ENCODE peak calls at places on chromosome 2, in seven cellular contexts. One of them, this sample, is unnamed.

GRCh38 chr2:43005211-43005974 is 213.0 kb upstream of the HAAO start:
- DNase-seq in DMS79 treated with DMSO at 0.1 percent for 48 hours: no peak
- DNase-seq in stimulated activated CD8-positive, alpha-beta memory T cell treated with anti-CD3 and anti-CD28 coated beads, Interleukin-4, amount 100 ng/mL, for 24 hours: no peak
- DNase-seq in GDM1: no peak
- DNase-seq in hypothalamus: peak
- DNase-seq in RKO: no peak
- DNase-seq in CD4-positive, CD25-positive, alpha-beta regulatory T cell: no peak
- DNase-seq in this sample: no peak

GRCh38 chr2:54213082-54213481 is 42.9 kb downstream of the TSPYL6 start:
- DNase-seq in CD4-positive, CD25-positive, alpha-beta regulatory T cell: no peak
- DNase-seq in GDM1: no peak
- DNase-seq in stimulated activated CD8-positive, alpha-beta memory T cell treated with anti-CD3 and anti-CD28 coated beads, Interleukin-4, amount 100 ng/mL, for 24 hours: no peak
- DNase-seq in hypothalamus: no peak
- DNase-seq in RKO: no peak
- DNase-seq in DMS79 treated with DMSO at 0.1 percent for 48 hours: no peak
- DNase-seq in this sample: no peak

GRCh38 chr2:218370410-218371063 is 11.5 kb upstream of the SLC11A1 start:
- DNase-seq in DMS79 treated with DMSO at 0.1 percent for 48 hours: no peak
- DNase-seq in GDM1: no peak
- DNase-seq in hypothalamus: no peak
- DNase-seq in CD4-positive, CD25-positive, alpha-beta regulatory T cell: no peak
- DNase-seq in stimulated activated CD8-positive, alpha-beta memory T cell treated with anti-CD3 and anti-CD28 coated beads, Interleukin-4, amount 100 ng/mL, for 24 hours: no peak
- DNase-seq in RKO: no peak
- DNase-seq in this sample: peak

GRCh38 chr2:8885449-8886196 is 48.2 kb upstream of the KIDINS220 start:
- DNase-seq in RKO: no peak
- DNase-seq in GDM1: no peak
- DNase-seq in hypothalamus: no peak
- DNase-seq in stimulated activated CD8-positive, alpha-beta memory T cell treated with anti-CD3 and anti-CD28 coated beads, Interleukin-4, amount 100 ng/mL, for 24 hours: no peak
- DNase-seq in CD4-positive, CD25-positive, alpha-beta regulatory T cell: no peak
- DNase-seq in DMS79 treated with DMSO at 0.1 percent for 48 hours: no peak
- DNase-seq in this sample: no peak

GRCh38 chr2:189819297-189819704 is 35.1 kb downstream of the PMS1 start:
- DNase-seq in hypothalamus: no peak
- DNase-seq in CD4-positive, CD25-positive, alpha-beta regulatory T cell: no peak
- DNase-seq in RKO: peak
- DNase-seq in stimulated activated CD8-positive, alpha-beta memory T cell treated with anti-CD3 and anti-CD28 coated beads, Interleukin-4, amount 100 ng/mL, for 24 hours: no peak
- DNase-seq in GDM1: no peak
- DNase-seq in DMS79 treated with DMSO at 0.1 percent for 48 hours: no peak
- DNase-seq in this sample: no peak

GRCh38 chr2:25273985-25274550 is 67.7 kb downstream of the DNMT3A start:
- DNase-seq in hypothalamus: no peak
- DNase-seq in stimulated activated CD8-positive, alpha-beta memory T cell treated with anti-CD3 and anti-CD28 coated beads, Interleukin-4, amount 100 ng/mL, for 24 hours: no peak
- DNase-seq in DMS79 treated with DMSO at 0.1 percent for 48 hours: no peak
- DNase-seq in CD4-positive, CD25-positive, alpha-beta regulatory T cell: peak
- DNase-seq in GDM1: no peak
- DNase-seq in RKO: no peak
- DNase-seq in this sample: no peak

GRCh38 chr2:46893231-46893943 is 22.2 kb downstream of the MCFD2 start:
- DNase-seq in hypothalamus: no peak
- DNase-seq in stimulated activated CD8-positive, alpha-beta memory T cell treated with anti-CD3 and anti-CD28 coated beads, Interleukin-4, amount 100 ng/mL, for 24 hours: no peak
- DNase-seq in CD4-positive, CD25-positive, alpha-beta regulatory T cell: no peak
- DNase-seq in GDM1: no peak
- DNase-seq in RKO: no peak
- DNase-seq in DMS79 treated with DMSO at 0.1 percent for 48 hours: no peak
- DNase-seq in this sample: no peak

GRCh38 chr2:9879455-9880194 is 36.4 kb downstream of the TAF1B start:
- DNase-seq in DMS79 treated with DMSO at 0.1 percent for 48 hours: no peak
- DNase-seq in CD4-positive, CD25-positive, alpha-beta regulatory T cell: no peak
- DNase-seq in RKO: no peak
- DNase-seq in GDM1: no peak
- DNase-seq in hypothalamus: no peak
- DNase-seq in stimulated activated CD8-positive, alpha-beta memory T cell treated with anti-CD3 and anti-CD28 coated beads, Interleukin-4, amount 100 ng/mL, for 24 hours: no peak
- DNase-seq in this sample: no peak

GRCh38 chr2:188414869-188415753 is 123.4 kb downstream of the GULP1 start:
- DNase-seq in hypothalamus: no peak
- DNase-seq in CD4-positive, CD25-positive, alpha-beta regulatory T cell: no peak
- DNase-seq in GDM1: no peak
- DNase-seq in DMS79 treated with DMSO at 0.1 percent for 48 hours: no peak
- DNase-seq in RKO: no peak
- DNase-seq in stimulated activated CD8-positive, alpha-beta memory T cell treated with anti-CD3 and anti-CD28 coated beads, Interleukin-4, amount 100 ng/mL, for 24 hours: no peak
- DNase-seq in this sample: no peak

GRCh38 chr2:134433469-134433868 is 179.6 kb downstream of the MGAT5 start:
- DNase-seq in GDM1: no peak
- DNase-seq in RKO: no peak
- DNase-seq in hypothalamus: no peak
- DNase-seq in stimulated activated CD8-positive, alpha-beta memory T cell treated with anti-CD3 and anti-CD28 coated beads, Interleukin-4, amount 100 ng/mL, for 24 hours: no peak
- DNase-seq in DMS79 treated with DMSO at 0.1 percent for 48 hours: no peak
- DNase-seq in CD4-positive, CD25-positive, alpha-beta regulatory T cell: no peak
- DNase-seq in this sample: no peak

GRCh38 chr2:38343212-38343611 is 33.9 kb downstream of the ATL2 start:
- DNase-seq in RKO: no peak
- DNase-seq in stimulated activated CD8-positive, alpha-beta memory T cell treated with anti-CD3 and anti-CD28 coated beads, Interleukin-4, amount 100 ng/mL, for 24 hours: no peak
- DNase-seq in CD4-positive, CD25-positive, alpha-beta regulatory T cell: no peak
- DNase-seq in DMS79 treated with DMSO at 0.1 percent for 48 hours: no peak
- DNase-seq in hypothalamus: no peak
- DNase-seq in GDM1: no peak
- DNase-seq in this sample: no peak